ENCODE peak calls at places on chromosomes 16 and 17, in five cellular contexts. N is fibroblast of the aortic adventitia; A is CD4-positive, CD25-positive, alpha-beta regulatory T cell; X is breast epithelium; W is HepG2. H is an unnamed sample.

GRCh38 chr17:65099941-65100315 is 37.2 kb upstream of the RGS9 start:
- DNase-seq in W (peak; percentile 29), A (peak; percentile 74), N (peak; percentile 85), X (peak; percentile 45), H (peak; percentile 92)

GRCh38 chr16:49201118-49201517 is 80.5 kb downstream of the CBLN1 start:
- DNase-seq in W (no peak), A (no peak), N (no peak), X (no peak), H (no peak)

GRCh38 chr16:77571463-77571862 is 136.6 kb upstream of the ADAMTS18 start:
- DNase-seq in X (no peak), A (no peak), W (no peak), N (no peak), H (no peak)

GRCh38 chr17:51287412-51287811 is 27.1 kb downstream of the UTP18 start:
- DNase-seq in W (no peak), N (no peak), A (no peak), X (no peak), H (no peak)

GRCh38 chr17:64262422-64263260 is at the start of gene TEX2:
- DNase-seq in X (peak; percentile 51), A (peak; percentile 73), N (no peak), W (peak; percentile 39), H (peak; percentile 51)

GRCh38 chr16:1481906-1482835 is 6.6 kb downstream of the PTX4 start:
- DNase-seq in X (no peak), W (no peak), A (no peak), N (peak; percentile 21), H (peak; percentile 27)

GRCh38 chr17:45731459-45731858 is 52.7 kb upstream of the CRHR1 start:
- DNase-seq in N (no peak), W (no peak), A (no peak), X (no peak), H (no peak)

GRCh38 chr16:68374251-68374805 is 63.5 kb downstream of the PRMT7 start:
- DNase-seq in W (no peak), X (no peak), N (no peak), A (no peak), H (no peak)

GRCh38 chr17:61251939-61252865 is 147.4 kb upstream of the TBX2 start:
- DNase-seq in X (peak; percentile 67), N (peak; percentile 99), A (no peak), W (no peak), H (peak; percentile 94)

GRCh38 chr17:46943511-46944393 is 20.8 kb downstream of the GOSR2 start:
- DNase-seq in X (no peak), W (peak; percentile 92), A (no peak), N (peak; percentile 30), H (peak; percentile 60)

GRCh38 chr16:87407511-87408112 is 15.5 kb downstream of the MAP1LC3B start:
- DNase-seq in W (no peak), A (no peak), N (no peak), X (peak; percentile 59), H (peak; percentile 76)

H was measured in astrocyte of the hippocampus.